ENCODE peak calls at places on chromosomes 4 and X, in seven cellular contexts. One of them, this sample, is unnamed.

GRCh38 chr4:74006009-74006476 is 7.6 kb upstream of the CXCL5 start:
- DNase-seq in H4: peak; percentile 14
- DNase-seq in HuH-7.5: no peak
- DNase-seq in heart right ventricle: no peak
- DNase-seq in AG08395: peak; percentile 54
- DNase-seq in lung: no peak
- DNase-seq in activated CD8-positive, alpha-beta memory T cell treated with anti-CD3 and anti-CD28 coated beads for 48 hours: no peak
- DNase-seq in this sample: no peak

GRCh38 chr4:159046683-159047082 is 56.2 kb upstream of the RAPGEF2 start:
- DNase-seq in H4: no peak
- DNase-seq in HuH-7.5: peak; percentile 37
- DNase-seq in heart right ventricle: no peak
- DNase-seq in AG08395: no peak
- DNase-seq in lung: no peak
- DNase-seq in activated CD8-positive, alpha-beta memory T cell treated with anti-CD3 and anti-CD28 coated beads for 48 hours: no peak
- DNase-seq in this sample: no peak

GRCh38 chrX:118182050-118182449 is 65.4 kb upstream of the KLHL13 start:
- DNase-seq in H4: no peak
- DNase-seq in HuH-7.5: no peak
- DNase-seq in heart right ventricle: no peak
- DNase-seq in AG08395: no peak
- DNase-seq in lung: no peak
- DNase-seq in activated CD8-positive, alpha-beta memory T cell treated with anti-CD3 and anti-CD28 coated beads for 48 hours: no peak
- DNase-seq in this sample: no peak

GRCh38 chr4:1476140-1476513 is 69.9 kb upstream of the NKX1-1 start:
- DNase-seq in H4: no peak
- DNase-seq in HuH-7.5: no peak
- DNase-seq in heart right ventricle: no peak
- DNase-seq in AG08395: no peak
- DNase-seq in lung: no peak
- DNase-seq in activated CD8-positive, alpha-beta memory T cell treated with anti-CD3 and anti-CD28 coated beads for 48 hours: no peak
- DNase-seq in this sample: no peak

GRCh38 chrX:20913760-20914159 is 460.5 kb upstream of the CNKSR2 start:
- DNase-seq in H4: no peak
- DNase-seq in HuH-7.5: no peak
- DNase-seq in heart right ventricle: no peak
- DNase-seq in AG08395: no peak
- DNase-seq in lung: no peak
- DNase-seq in activated CD8-positive, alpha-beta memory T cell treated with anti-CD3 and anti-CD28 coated beads for 48 hours: no peak
- DNase-seq in this sample: no peak

GRCh38 chr4:147318581-147318980 is 162.3 kb upstream of the EDNRA start:
- DNase-seq in H4: no peak
- DNase-seq in HuH-7.5: no peak
- DNase-seq in heart right ventricle: no peak
- DNase-seq in AG08395: peak; percentile 22
- DNase-seq in lung: no peak
- DNase-seq in activated CD8-positive, alpha-beta memory T cell treated with anti-CD3 and anti-CD28 coated beads for 48 hours: no peak
- DNase-seq in this sample: no peak

GRCh38 chr4:105887508-105887907 is 7.8 kb upstream of the NPNT start:
- DNase-seq in H4: no peak
- DNase-seq in HuH-7.5: no peak
- DNase-seq in heart right ventricle: no peak
- DNase-seq in AG08395: no peak
- DNase-seq in lung: no peak
- DNase-seq in activated CD8-positive, alpha-beta memory T cell treated with anti-CD3 and anti-CD28 coated beads for 48 hours: no peak
- DNase-seq in this sample: no peak

GRCh38 chrX:82589410-82589809 is 918.7 kb upstream of the POU3F4 start:
- DNase-seq in H4: peak; percentile 16
- DNase-seq in HuH-7.5: no peak
- DNase-seq in heart right ventricle: no peak
- DNase-seq in AG08395: no peak
- DNase-seq in lung: no peak
- DNase-seq in activated CD8-positive, alpha-beta memory T cell treated with anti-CD3 and anti-CD28 coated beads for 48 hours: no peak
- DNase-seq in this sample: no peak

GRCh38 chrX:40064055-40064597 is 33.6 kb downstream of the BCOR start:
- DNase-seq in H4: no peak
- DNase-seq in HuH-7.5: no peak
- DNase-seq in heart right ventricle: no peak
- DNase-seq in AG08395: no peak
- DNase-seq in lung: no peak
- DNase-seq in activated CD8-positive, alpha-beta memory T cell treated with anti-CD3 and anti-CD28 coated beads for 48 hours: no peak
- DNase-seq in this sample: no peak

GRCh38 chr4:22688236-22688635 is 4.5 kb upstream of the GBA3 start:
- DNase-seq in H4: no peak
- DNase-seq in HuH-7.5: no peak
- DNase-seq in heart right ventricle: no peak
- DNase-seq in AG08395: peak; percentile 9
- DNase-seq in lung: no peak
- DNase-seq in activated CD8-positive, alpha-beta memory T cell treated with anti-CD3 and anti-CD28 coated beads for 48 hours: no peak
- DNase-seq in this sample: no peak

GRCh38 chr4:47704693-47705325 is 133.1 kb downstream of the CORIN start:
- DNase-seq in H4: peak; percentile 49
- DNase-seq in HuH-7.5: peak; percentile 19
- DNase-seq in heart right ventricle: peak; percentile 38
- DNase-seq in AG08395: peak; percentile 17
- DNase-seq in lung: peak; percentile 42
- DNase-seq in activated CD8-positive, alpha-beta memory T cell treated with anti-CD3 and anti-CD28 coated beads for 48 hours: no peak
- DNase-seq in this sample: no peak

GRCh38 chr4:16745009-16745408 is 153.4 kb downstream of the LDB2 start:
- DNase-seq in H4: peak; percentile 51
- DNase-seq in HuH-7.5: no peak
- DNase-seq in heart right ventricle: peak; percentile 14
- DNase-seq in AG08395: peak; percentile 80
- DNase-seq in lung: no peak
- DNase-seq in activated CD8-positive, alpha-beta memory T cell treated with anti-CD3 and anti-CD28 coated beads for 48 hours: no peak
- DNase-seq in this sample: no peak

GRCh38 chrX:78945186-78945912 is at the start of gene P2RY10:
- DNase-seq in H4: no peak
- DNase-seq in HuH-7.5: no peak
- DNase-seq in heart right ventricle: no peak
- DNase-seq in AG08395: no peak
- DNase-seq in lung: no peak
- DNase-seq in activated CD8-positive, alpha-beta memory T cell treated with anti-CD3 and anti-CD28 coated beads for 48 hours: no peak
- DNase-seq in this sample: no peak

GRCh38 chrX:74924449-74925209 is 623 bp downstream of the NEXMIF start:
- DNase-seq in H4: no peak
- DNase-seq in HuH-7.5: peak; percentile 16
- DNase-seq in heart right ventricle: peak; percentile 3
- DNase-seq in AG08395: peak; percentile 3
- DNase-seq in lung: peak; percentile 33
- DNase-seq in activated CD8-positive, alpha-beta memory T cell treated with anti-CD3 and anti-CD28 coated beads for 48 hours: peak; percentile 7
- DNase-seq in this sample: no peak

GRCh38 chr4:39394706-39395105 is 12.0 kb upstream of the KLB start:
- DNase-seq in H4: no peak
- DNase-seq in HuH-7.5: no peak
- DNase-seq in heart right ventricle: no peak
- DNase-seq in AG08395: no peak
- DNase-seq in lung: no peak
- DNase-seq in activated CD8-positive, alpha-beta memory T cell treated with anti-CD3 and anti-CD28 coated beads for 48 hours: no peak
- DNase-seq in this sample: no peak

GRCh38 chr4:112817933-112818921 is 181.3 kb downstream of the LARP7 start:
- DNase-seq in H4: peak; percentile 88
- DNase-seq in HuH-7.5: peak; percentile 63
- DNase-seq in heart right ventricle: peak; percentile 38
- DNase-seq in AG08395: peak; percentile 92
- DNase-seq in lung: peak; percentile 41
- DNase-seq in activated CD8-positive, alpha-beta memory T cell treated with anti-CD3 and anti-CD28 coated beads for 48 hours: peak; percentile 8
- DNase-seq in this sample: peak; percentile 21

GRCh38 chr4:653080-653821 is 20.8 kb downstream of the ATP5ME start:
- DNase-seq in H4: no peak
- DNase-seq in HuH-7.5: no peak
- DNase-seq in heart right ventricle: no peak
- DNase-seq in AG08395: no peak
- DNase-seq in lung: no peak
- DNase-seq in activated CD8-positive, alpha-beta memory T cell treated with anti-CD3 and anti-CD28 coated beads for 48 hours: no peak
- DNase-seq in this sample: no peak

GRCh38 chr4:7168106-7168505 is 24.2 kb upstream of the SORCS2 start:
- DNase-seq in H4: no peak
- DNase-seq in HuH-7.5: no peak
- DNase-seq in heart right ventricle: no peak
- DNase-seq in AG08395: no peak
- DNase-seq in lung: no peak
- DNase-seq in activated CD8-positive, alpha-beta memory T cell treated with anti-CD3 and anti-CD28 coated beads for 48 hours: no peak
- DNase-seq in this sample: no peak

GRCh38 chr4:40418430-40419230 is 83.5 kb downstream of the CHRNA9 start:
- DNase-seq in H4: no peak
- DNase-seq in HuH-7.5: peak; percentile 38
- DNase-seq in heart right ventricle: no peak
- DNase-seq in AG08395: no peak
- DNase-seq in lung: no peak
- DNase-seq in activated CD8-positive, alpha-beta memory T cell treated with anti-CD3 and anti-CD28 coated beads for 48 hours: no peak
- DNase-seq in this sample: no peak

GRCh38 chrX:71282514-71283408 is 674 bp upstream of the NONO start:
- DNase-seq in H4: no peak
- DNase-seq in HuH-7.5: no peak
- DNase-seq in heart right ventricle: no peak
- DNase-seq in AG08395: peak; percentile 29
- DNase-seq in lung: no peak
- DNase-seq in activated CD8-positive, alpha-beta memory T cell treated with anti-CD3 and anti-CD28 coated beads for 48 hours: peak; percentile 17
- DNase-seq in this sample: no peak

GRCh38 chr4:184310171-184310567 is 92.5 kb upstream of the ENPP6 start:
- DNase-seq in H4: peak; percentile 23
- DNase-seq in HuH-7.5: no peak
- DNase-seq in heart right ventricle: no peak
- DNase-seq in AG08395: no peak
- DNase-seq in lung: peak; percentile 37
- DNase-seq in activated CD8-positive, alpha-beta memory T cell treated with anti-CD3 and anti-CD28 coated beads for 48 hours: no peak
- DNase-seq in this sample: peak; percentile 52

GRCh38 chrX:69179380-69179911 is 14.2 kb upstream of the PJA1 start:
- DNase-seq in H4: no peak
- DNase-seq in HuH-7.5: no peak
- DNase-seq in heart right ventricle: no peak
- DNase-seq in AG08395: no peak
- DNase-seq in lung: no peak
- DNase-seq in activated CD8-positive, alpha-beta memory T cell treated with anti-CD3 and anti-CD28 coated beads for 48 hours: no peak
- DNase-seq in this sample: no peak